ENCODE peak calls at places on chromosomes 4 and X, in ten cellular contexts. D, S, R, Q, X, I, P, W, O and N are unnamed samples.

GRCh38 chr4:154465085-154465484 is 26.5 kb downstream of the DCHS2 start:
- DNase-seq in D (no peak), S (peak), R (no peak), Q (no peak), X (no peak), I (no peak), P (no peak), W (peak), O (no peak), N (no peak)

GRCh38 chr4:3520796-3521600 is 11.2 kb downstream of the LRPAP1 start:
- DNase-seq in D (no peak), S (no peak), R (no peak), Q (no peak), X (no peak), I (no peak), P (no peak), W (no peak), O (no peak), N (no peak)

GRCh38 chr4:42706086-42706485 is 49.2 kb upstream of the ATP8A1 start:
- DNase-seq in D (no peak), S (no peak), R (no peak), Q (no peak), X (no peak), I (no peak), P (no peak), W (no peak), O (no peak), N (no peak)

GRCh38 chr4:155854597-155855226 is 11.4 kb downstream of the ASIC5 start:
- DNase-seq in D (no peak), S (peak), R (no peak), Q (no peak), X (no peak), I (no peak), P (no peak), W (peak), O (no peak), N (no peak)

GRCh38 chr4:90183254-90183653 is 56.1 kb downstream of the CCSER1 start:
- DNase-seq in D (no peak), S (no peak), R (no peak), Q (no peak), X (no peak), I (no peak), P (no peak), W (no peak), O (no peak), N (no peak)

GRCh38 chrX:109472939-109473713 is 8.8 kb downstream of the GUCY2F start:
- DNase-seq in D (no peak), S (peak), R (peak), Q (no peak), X (no peak), I (peak), P (peak), W (peak), O (no peak), N (no peak)

GRCh38 chr4:56112377-56112776 is 163.6 kb downstream of the CEP135 start:
- DNase-seq in D (no peak), S (no peak), R (no peak), Q (no peak), X (no peak), I (no peak), P (no peak), W (no peak), O (no peak), N (no peak)

GRCh38 chr4:6378493-6379445 is 93.6 kb downstream of the PPP2R2C start:
- DNase-seq in D (no peak), S (no peak), R (no peak), Q (no peak), X (no peak), I (no peak), P (no peak), W (no peak), O (no peak), N (no peak)

GRCh38 chr4:150149381-150149780 is 71.1 kb downstream of the DCLK2 start:
- DNase-seq in D (no peak), S (peak), R (no peak), Q (no peak), X (no peak), I (no peak), P (no peak), W (peak), O (no peak), N (no peak)

GRCh38 chr4:16669036-16669435 is 229.4 kb downstream of the LDB2 start:
- DNase-seq in D (no peak), S (no peak), R (no peak), Q (no peak), X (no peak), I (no peak), P (no peak), W (peak), O (no peak), N (no peak)

GRCh38 chrX:136754641-136755040 is 26.1 kb downstream of the ARHGEF6 start:
- DNase-seq in D (no peak), S (no peak), R (no peak), Q (peak), X (no peak), I (peak), P (peak), W (peak), O (peak), N (no peak)